ENCODE peak calls at places on chromosomes 11 and 22, in four cellular contexts. One of them, this sample, is unnamed.

GRCh38 chr22:31248138-31248745 is 36.1 kb downstream of the LIMK2 start:
- DNase-seq in H1: peak
- DNase-seq in HCT116: no peak
- DNase-seq in GM12878: no peak
- DNase-seq in this sample: peak

GRCh38 chr11:46889689-46890475 is 28.5 kb downstream of the LRP4 start:
- DNase-seq in HCT116: peak
- DNase-seq in H1: peak
- DNase-seq in GM12878: peak
- DNase-seq in this sample: peak

GRCh38 chr11:118304227-118304808 is at the start of gene CD3E:
- DNase-seq in HCT116: no peak
- DNase-seq in H1: no peak
- DNase-seq in GM12878: no peak
- DNase-seq in this sample: no peak

GRCh38 chr11:72221386-72221785 is 3.2 kb upstream of the INPPL1 start:
- DNase-seq in H1: no peak
- DNase-seq in HCT116: no peak
- DNase-seq in GM12878: no peak
- DNase-seq in this sample: no peak

GRCh38 chr22:36405671-36406070 is 17.9 kb upstream of the MYH9 start:
- DNase-seq in H1: no peak
- DNase-seq in GM12878: no peak
- DNase-seq in HCT116: no peak
- DNase-seq in this sample: no peak

GRCh38 chr11:35260342-35260985 is 121.5 kb downstream of the CD44 start:
- DNase-seq in GM12878: no peak
- DNase-seq in HCT116: no peak
- DNase-seq in H1: no peak
- DNase-seq in this sample: no peak

GRCh38 chr11:46628961-46629360 is 11.6 kb downstream of the ATG13 start:
- DNase-seq in H1: no peak
- DNase-seq in GM12878: no peak
- DNase-seq in HCT116: no peak
- DNase-seq in this sample: no peak

GRCh38 chr11:77471520-77472234 is 2.2 kb downstream of the PAK1 start:
- DNase-seq in H1: no peak
- DNase-seq in HCT116: no peak
- DNase-seq in GM12878: no peak
- DNase-seq in this sample: peak

GRCh38 chr11:59437770-59438169 is 1.5 kb downstream of the OR5A1 start:
- DNase-seq in HCT116: no peak
- DNase-seq in GM12878: no peak
- DNase-seq in H1: no peak
- DNase-seq in this sample: peak

GRCh38 chr11:62122076-62122475 is 1.7 kb upstream of the INCENP start:
- DNase-seq in HCT116: peak
- DNase-seq in GM12878: no peak
- DNase-seq in H1: no peak
- DNase-seq in this sample: peak

GRCh38 chr11:70048279-70049024 is 29.7 kb upstream of the ANO1 start:
- DNase-seq in HCT116: peak
- DNase-seq in GM12878: no peak
- DNase-seq in H1: no peak
- DNase-seq in this sample: peak

GRCh38 chr22:23245799-23246136 is 65.5 kb downstream of the BCR start:
- DNase-seq in H1: no peak
- DNase-seq in HCT116: no peak
- DNase-seq in GM12878: no peak
- DNase-seq in this sample: no peak

GRCh38 chr22:30876925-30877553 is 91.5 kb downstream of the MORC2 start:
- DNase-seq in HCT116: no peak
- DNase-seq in GM12878: no peak
- DNase-seq in H1: no peak
- DNase-seq in this sample: no peak

GRCh38 chr11:114179234-114179941 is 116.8 kb upstream of the NNMT start:
- DNase-seq in GM12878: no peak
- DNase-seq in HCT116: no peak
- DNase-seq in H1: no peak
- DNase-seq in this sample: no peak

GRCh38 chr22:49156662-49157285 is 670.9 kb downstream of the BRD1 start:
- DNase-seq in GM12878: no peak
- DNase-seq in HCT116: no peak
- DNase-seq in H1: no peak
- DNase-seq in this sample: no peak

GRCh38 chr11:118791015-118791960 is at the start of gene DDX6:
- DNase-seq in GM12878: peak
- DNase-seq in HCT116: peak
- DNase-seq in H1: peak
- DNase-seq in this sample: peak

GRCh38 chr11:66178871-66179270 is 89.6 kb upstream of the RAB1B start:
- DNase-seq in GM12878: no peak
- DNase-seq in H1: no peak
- DNase-seq in HCT116: no peak
- DNase-seq in this sample: no peak
- TF ChIP-seq SP1 in GM12878: no peak
- TF ChIP-seq SP1 in H1: no peak
- TF ChIP-seq SP1 in HCT116: no peak
- TF ChIP-seq SP1 in this sample: no peak

DNA sequence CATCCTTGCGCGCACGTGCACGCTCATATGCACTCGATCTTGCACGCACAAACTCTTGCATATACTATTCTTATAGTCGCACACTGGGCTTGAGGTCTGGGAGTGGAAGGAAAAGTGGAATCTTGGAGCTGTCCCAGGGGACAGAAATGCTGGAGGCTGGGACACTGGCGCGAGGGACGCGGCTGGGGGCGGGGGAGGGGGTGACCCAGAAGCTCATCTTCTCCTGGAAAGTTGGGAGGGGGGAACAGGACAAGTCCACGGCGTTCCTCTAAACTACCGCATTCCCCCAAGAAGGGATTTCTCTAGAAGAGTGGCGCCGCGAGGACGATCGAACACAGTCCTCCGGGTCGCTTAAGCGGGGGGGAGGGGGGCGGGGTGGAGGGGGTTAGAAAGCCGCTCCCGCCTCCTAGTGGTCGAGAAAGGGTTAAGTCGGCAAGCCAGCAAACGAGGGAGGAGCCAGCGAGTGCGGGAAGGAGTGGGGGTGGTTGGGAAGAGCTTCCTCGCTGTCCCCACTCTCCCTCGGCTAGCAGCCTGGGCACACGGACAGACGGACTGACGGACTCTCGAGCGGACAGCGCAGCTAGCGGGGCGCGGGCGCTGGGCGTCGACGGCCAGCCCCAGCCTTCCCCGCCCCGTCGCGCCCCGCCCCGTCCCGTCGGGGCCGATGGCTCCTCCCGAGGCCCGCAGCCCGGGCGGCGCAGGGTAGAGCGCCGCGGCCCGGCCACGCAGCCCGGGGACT is at the start of gene RTN4RL2:
- DNase-seq in H1: no peak
- DNase-seq in GM12878: no peak
- DNase-seq in HCT116: peak
- DNase-seq in this sample: peak
- TF ChIP-seq SP1 in H1: peak
- TF ChIP-seq SP1 in GM12878: no peak
- TF ChIP-seq SP1 in HCT116: no peak
- TF ChIP-seq SP1 in this sample: peak

GRCh38 chr11:128905345-128906184 is 14.4 kb downstream of the KCNJ5 start:
- DNase-seq in HCT116: peak
- DNase-seq in GM12878: no peak
- DNase-seq in H1: no peak
- DNase-seq in this sample: peak
- TF ChIP-seq SP1 in HCT116: no peak
- TF ChIP-seq SP1 in GM12878: no peak
- TF ChIP-seq SP1 in H1: no peak
- TF ChIP-seq SP1 in this sample: no peak

GRCh38 chr22:20511578-20512259 is 4.3 kb downstream of the MED15 start:
- DNase-seq in H1: no peak
- DNase-seq in HCT116: no peak
- DNase-seq in GM12878: no peak
- DNase-seq in this sample: no peak

GRCh38 chr22:20516399-20516798 is 9.0 kb downstream of the MED15 start:
- DNase-seq in HCT116: no peak
- DNase-seq in GM12878: no peak
- DNase-seq in H1: no peak
- DNase-seq in this sample: no peak

GRCh38 chr22:20517422-20517821 is 10.0 kb downstream of the MED15 start:
- DNase-seq in HCT116: no peak
- DNase-seq in GM12878: no peak
- DNase-seq in H1: no peak
- DNase-seq in this sample: no peak

GRCh38 chr22:20517841-20518592 is 10.6 kb downstream of the MED15 start:
- DNase-seq in GM12878: no peak
- DNase-seq in H1: no peak
- DNase-seq in HCT116: no peak
- DNase-seq in this sample: no peak

GRCh38 chr22:20514658-20515406 is 7.4 kb downstream of the MED15 start:
- DNase-seq in GM12878: no peak
- DNase-seq in HCT116: no peak
- DNase-seq in H1: no peak
- DNase-seq in this sample: no peak
- TF ChIP-seq SP1 in GM12878: no peak
- TF ChIP-seq SP1 in HCT116: no peak
- TF ChIP-seq SP1 in H1: no peak
- TF ChIP-seq SP1 in this sample: no peak

GRCh38 chr22:28366856-28367255 is 312.8 kb downstream of the TTC28 start:
- DNase-seq in HCT116: no peak
- DNase-seq in GM12878: no peak
- DNase-seq in H1: no peak
- DNase-seq in this sample: no peak
- TF ChIP-seq SP1 in HCT116: no peak
- TF ChIP-seq SP1 in GM12878: no peak
- TF ChIP-seq SP1 in H1: no peak
- TF ChIP-seq SP1 in this sample: no peak

GRCh38 chr11:16604784-16605439 is 133.5 kb upstream of the C11orf58 start:
- DNase-seq in H1: no peak
- DNase-seq in GM12878: no peak
- DNase-seq in HCT116: no peak
- DNase-seq in this sample: peak

GRCh38 chr11:16606784-16607674 is 131.4 kb upstream of the C11orf58 start:
- DNase-seq in H1: no peak
- DNase-seq in GM12878: no peak
- DNase-seq in HCT116: no peak
- DNase-seq in this sample: peak

GRCh38 chr11:16607675-16608644 is 130.5 kb upstream of the C11orf58 start:
- DNase-seq in HCT116: no peak
- DNase-seq in GM12878: no peak
- DNase-seq in H1: no peak
- DNase-seq in this sample: peak

GRCh38 chr11:16605440-16605970 is 132.9 kb upstream of the C11orf58 start:
- DNase-seq in HCT116: no peak
- DNase-seq in H1: no peak
- DNase-seq in GM12878: no peak
- DNase-seq in this sample: peak

DNA sequence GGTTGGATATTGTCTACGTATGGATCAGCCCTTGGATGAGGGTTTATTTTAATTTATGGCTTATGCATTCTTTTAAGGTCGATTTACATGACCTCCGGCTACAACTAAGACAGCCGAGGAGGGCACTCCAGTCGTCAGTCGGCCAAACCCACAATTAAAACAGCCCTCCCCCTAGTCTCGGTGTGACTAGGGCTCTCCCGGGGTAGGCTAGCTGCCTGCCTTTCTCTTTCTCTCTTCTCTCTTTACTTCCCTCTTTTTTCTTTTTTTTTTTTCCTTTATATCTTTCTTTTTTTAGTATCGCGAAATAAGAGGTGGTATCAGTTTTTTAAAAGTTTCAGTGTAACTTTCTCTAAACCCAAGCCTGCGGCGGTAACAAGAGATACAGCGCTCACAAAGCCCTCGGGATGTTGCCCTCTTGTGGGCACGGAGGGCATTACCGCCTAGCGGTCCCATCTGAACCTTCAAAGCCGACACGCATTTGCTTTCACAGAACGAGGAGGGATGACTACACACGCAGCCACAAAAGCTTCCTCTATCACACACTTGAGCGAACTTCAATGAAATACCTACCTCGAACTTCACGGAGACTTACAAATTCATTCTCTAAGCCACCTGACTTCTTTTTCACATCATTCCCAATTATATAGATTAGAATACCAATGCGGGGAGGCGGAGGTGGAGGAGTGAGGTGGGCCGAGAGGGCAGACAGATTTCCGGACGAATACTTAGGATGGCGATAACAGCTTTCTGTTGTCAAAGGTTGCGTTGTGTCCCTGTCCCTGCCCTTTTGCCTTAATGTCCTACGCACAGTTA is 132.3 kb upstream of the C11orf58 start:
- DNase-seq in H1: peak
- DNase-seq in HCT116: peak
- DNase-seq in GM12878: peak
- DNase-seq in this sample: peak
- TF ChIP-seq SP1 in H1: no peak
- TF ChIP-seq SP1 in HCT116: no peak
- TF ChIP-seq SP1 in GM12878: no peak
- TF ChIP-seq SP1 in this sample: no peak

DNA sequence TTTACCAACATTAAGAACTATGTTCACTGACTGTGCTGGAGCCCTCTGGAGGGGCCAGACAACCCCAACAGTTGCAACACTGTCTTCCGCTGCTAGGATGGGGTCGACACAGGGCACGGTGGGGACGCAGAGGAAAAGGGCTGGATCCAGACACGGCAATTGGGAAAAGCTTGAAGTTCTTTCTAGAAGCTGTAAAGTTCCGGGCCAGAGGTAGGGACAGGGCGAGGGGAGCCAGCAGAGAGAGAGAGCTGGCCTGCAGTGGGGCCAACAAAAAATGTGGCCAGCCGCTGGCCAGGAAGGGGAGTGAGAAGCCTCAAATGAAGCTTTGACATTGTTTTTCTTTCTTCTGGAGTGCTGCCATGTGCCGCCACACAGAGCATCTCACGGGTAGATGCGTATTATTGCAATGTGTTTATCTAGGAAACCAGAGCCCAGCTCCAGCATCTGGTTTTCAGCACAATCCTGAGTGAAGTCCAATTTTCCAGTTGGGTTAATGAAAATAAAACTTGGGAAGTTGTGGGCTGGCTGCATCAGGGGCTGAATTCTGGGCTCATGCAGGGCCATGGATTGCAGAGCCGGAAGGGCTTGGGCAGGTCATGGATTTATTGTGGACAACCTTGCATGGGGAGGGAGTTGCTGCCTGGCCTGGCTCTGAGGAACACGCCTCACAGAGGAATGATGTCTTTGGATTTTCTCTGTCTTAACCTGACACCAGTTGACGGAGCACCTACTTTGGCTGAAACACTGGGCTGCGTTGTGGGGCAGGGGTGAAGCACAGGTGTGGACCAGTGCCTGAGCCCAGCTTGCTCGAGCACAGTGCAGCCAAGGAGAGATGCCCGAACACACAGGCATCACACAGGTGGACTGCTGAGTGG is 67.6 kb upstream of the AMPD3 start:
- DNase-seq in HCT116: no peak
- DNase-seq in GM12878: no peak
- DNase-seq in H1: no peak
- DNase-seq in this sample: no peak
- TF ChIP-seq SP1 in HCT116: no peak
- TF ChIP-seq SP1 in GM12878: no peak
- TF ChIP-seq SP1 in H1: no peak
- TF ChIP-seq SP1 in this sample: no peak